ENCODE peak calls at places on chromosome 11, in ten cellular contexts. X, C, O, W, Z, E, P, J, Q and I are unnamed samples.
A peak's percentile ranks its signal among the peaks of the same experiment; 100 is the strongest.

GRCh38 chr11:35491231-35491871 is 34.1 kb downstream of the PAMR1 start:
- DNase-seq in Z (no peak), P (no peak), E (peak; percentile 81), W (no peak), X (no peak), J (peak; percentile 29), C (peak; percentile 83), O (no peak), Q (peak; percentile 10), I (peak; percentile 94)

GRCh38 chr11:105699203-105699602 is 89.3 kb downstream of the GRIA4 start:
- DNase-seq in J (no peak), P (no peak), C (no peak), X (no peak), E (no peak), W (no peak), Z (no peak), Q (no peak), O (no peak), I (no peak)

GRCh38 chr11:100816823-100817222 is 129.7 kb downstream of the ARHGAP42 start:
- DNase-seq in O (no peak), W (no peak), Q (no peak), P (no peak), Z (no peak), X (no peak), C (no peak), E (no peak), J (no peak), I (no peak)

GRCh38 chr11:110447897-110448522 is 18.3 kb downstream of the FDX1 start:
- DNase-seq in C (no peak), E (peak; percentile 7), O (no peak), Q (no peak), Z (no peak), W (no peak), X (no peak), J (peak; percentile 21), P (no peak), I (no peak)

GRCh38 chr11:120467627-120468026 is 43.9 kb upstream of the GRIK4 start:
- DNase-seq in C (no peak), Q (no peak), X (no peak), P (no peak), Z (no peak), J (peak; percentile 7), W (no peak), E (no peak), O (no peak), I (no peak)

GRCh38 chr11:71474771-71475483 is 21.9 kb downstream of the NADSYN1 start:
- DNase-seq in P (no peak), Z (no peak), X (no peak), W (no peak), O (no peak), J (no peak), Q (no peak), C (no peak), E (no peak), I (no peak)

GRCh38 chr11:77806415-77806814 is 14.1 kb downstream of the RSF1 start:
- DNase-seq in Q (no peak), E (no peak), J (no peak), W (no peak), P (no peak), X (no peak), O (no peak), Z (no peak), C (no peak), I (no peak)

GRCh38 chr11:17129003-17129402 is 51.5 kb upstream of the RPS13 start:
- DNase-seq in O (no peak), E (no peak), W (no peak), Z (no peak), Q (no peak), J (peak; percentile 3), C (no peak), X (no peak), P (no peak), I (no peak)

GRCh38 chr11:124961972-124962609 is 8.1 kb downstream of the CCDC15 start:
- DNase-seq in W (no peak), Q (peak; percentile 3), P (no peak), J (peak; percentile 67), X (no peak), C (peak; percentile 74), Z (peak; percentile 23), E (peak; percentile 89), O (no peak), I (peak; percentile 55)

GRCh38 chr11:18455686-18456372 is at the start of gene LDHAL6A:
- DNase-seq in E (no peak), W (no peak), Q (no peak), X (no peak), Z (no peak), P (no peak), C (no peak), J (no peak), O (no peak), I (no peak)

GRCh38 chr11:86670179-86670578 is 2.2 kb downstream of the ME3 start:
- DNase-seq in O (no peak), Z (no peak), E (peak; percentile 72), C (no peak), P (no peak), W (no peak), Q (peak; percentile 24), X (no peak), J (peak; percentile 42), I (peak; percentile 33)

GRCh38 chr11:72236774-72237111 is 7.2 kb downstream of the PHOX2A start:
- DNase-seq in P (no peak), C (no peak), Q (no peak), Z (peak; percentile 14), W (no peak), E (no peak), O (no peak), J (no peak), X (no peak), I (no peak)

GRCh38 chr11:105937331-105937730 is 84.7 kb downstream of the MSANTD4 start:
- DNase-seq in Q (no peak), Z (no peak), O (no peak), E (peak; percentile 24), J (peak; percentile 42), X (no peak), W (no peak), P (no peak), C (peak; percentile 38), I (no peak)

DNA sequence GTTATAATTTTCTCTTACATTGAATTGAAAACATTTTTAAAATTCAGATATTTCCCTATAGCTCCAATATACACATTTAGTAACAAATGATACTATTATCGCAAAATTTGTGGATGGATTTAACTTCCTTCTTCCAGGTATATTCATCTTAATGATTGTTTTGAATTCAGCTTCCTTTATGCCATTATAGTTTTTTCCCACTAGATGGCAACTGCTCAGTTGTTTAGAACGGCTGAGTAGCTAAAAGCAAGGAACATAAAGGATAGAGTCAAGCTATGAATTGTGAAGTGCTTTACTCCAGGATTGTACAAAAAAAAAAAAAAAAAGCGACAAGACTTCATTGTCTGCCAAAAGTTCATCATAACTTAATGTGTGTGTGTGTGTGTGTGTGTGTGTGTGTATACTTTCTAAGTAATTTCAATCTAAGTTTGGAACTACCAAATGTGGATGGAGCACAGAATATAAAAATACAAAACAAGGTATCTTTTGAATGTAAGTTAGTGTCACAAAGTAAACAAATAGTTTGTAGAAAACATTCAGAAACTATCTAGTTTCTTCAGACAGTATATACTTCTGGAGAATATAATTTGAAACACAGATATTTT is 846.4 kb downstream of the DLG2 start:
- DNase-seq in X (no peak), O (no peak), P (no peak), E (peak; percentile 5), C (no peak), Z (no peak), W (no peak), Q (no peak), J (peak; percentile 14), I (no peak)
- TF ChIP-seq CTCF in X (no peak), O (no peak), P (no peak), E (peak; percentile 58), C (peak; percentile 69), Z (no peak), W (peak; percentile 34), Q (peak; percentile 76), J (peak; percentile 65), I (peak; percentile 54)

GRCh38 chr11:15104166-15104565 is 10.6 kb upstream of the INSC start:
- DNase-seq in W (no peak), O (no peak), J (peak; percentile 21), E (no peak), X (no peak), Q (no peak), C (no peak), P (no peak), Z (no peak), I (no peak)

GRCh38 chr11:15106201-15106965 is 8.3 kb upstream of the INSC start:
- DNase-seq in J (peak; percentile 74), Z (no peak), C (no peak), O (no peak), Q (no peak), E (peak; percentile 34), W (no peak), X (no peak), P (no peak), I (peak; percentile 43)

GRCh38 chr11:15095736-15096228 is 18.9 kb upstream of the INSC start:
- DNase-seq in E (no peak), O (no peak), C (no peak), J (peak; percentile 77), P (no peak), Q (no peak), W (no peak), Z (no peak), X (no peak), I (no peak)

GRCh38 chr11:15097411-15097810 is 17.3 kb upstream of the INSC start:
- DNase-seq in W (no peak), O (no peak), Z (no peak), Q (no peak), J (peak; percentile 63), P (no peak), E (no peak), X (no peak), C (no peak), I (no peak)

GRCh38 chr11:15101072-15101701 is 13.5 kb upstream of the INSC start:
- DNase-seq in O (peak; percentile 19), P (no peak), C (peak; percentile 51), Z (peak; percentile 65), Q (peak; percentile 41), W (peak; percentile 73), E (peak; percentile 81), J (peak; percentile 49), X (no peak), I (peak; percentile 24)
- TF ChIP-seq CTCF in O (peak; percentile 75), P (peak; percentile 89), C (peak; percentile 98), Z (peak; percentile 90), Q (peak; percentile 81), W (peak; percentile 91), E (peak; percentile 96), J (peak; percentile 96), X (peak; percentile 77), I (peak; percentile 96)

DNA sequence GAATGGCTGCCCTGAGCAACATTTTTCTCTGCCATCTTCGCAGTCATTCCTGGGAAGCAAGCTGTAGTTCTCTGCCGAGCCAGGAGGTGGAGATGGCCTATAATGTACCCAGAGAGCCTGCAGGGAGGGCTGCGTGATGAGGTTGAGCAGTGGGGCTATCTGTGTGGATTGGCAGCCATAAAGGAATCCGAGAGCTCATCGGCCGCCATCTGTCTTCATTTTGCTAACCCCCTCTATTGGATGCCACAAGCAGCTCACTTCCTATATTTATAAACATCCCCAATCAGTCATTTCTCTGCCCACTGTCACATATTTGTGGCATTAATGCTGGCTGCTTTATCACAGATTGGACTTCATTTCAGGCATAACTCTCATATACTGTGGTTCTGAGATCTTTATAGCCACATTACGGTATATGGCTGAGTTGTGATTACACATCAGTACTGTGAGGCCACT is 209.5 kb downstream of the NTM start:
- DNase-seq in Z (no peak), W (no peak), E (peak; percentile 6), X (no peak), J (peak; percentile 1), C (no peak), Q (peak; percentile 6), P (no peak), O (no peak), I (peak; percentile 94)
- TF ChIP-seq CTCF in Z (no peak), W (no peak), E (no peak), X (no peak), J (peak; percentile 56), C (peak; percentile 62), Q (peak; percentile 48), P (no peak), O (no peak), I (peak; percentile 84)

GRCh38 chr11:96943970-96944369 is 554.2 kb downstream of the JRKL start:
- DNase-seq in W (no peak), J (no peak), Q (no peak), O (no peak), E (no peak), X (no peak), Z (no peak), P (no peak), C (no peak), I (no peak)
- TF ChIP-seq CTCF in W (no peak), J (peak; percentile 26), Q (peak; percentile 41), O (no peak), E (no peak), X (no peak), Z (no peak), P (no peak), C (no peak), I (no peak)